ENCODE peak calls at places on chromosomes 16 and 17, in six cellular contexts. D is activated CD8-positive, alpha-beta memory T cell treated with anti-CD3 and anti-CD28 coated beads for 1 hour; R is NCI-H510A treated with DMSO at 0.1 percent for 48 hours; H is stimulated activated naive B cell treated with anti-CD40 and anti-IgM and Interleukin-4, amounts not matched to agents 10 μg/mL and 1 μg/mL and 100 μg/mL, for 72 hours; B is NCI-H1048; M is ACHN. S is an unnamed sample.
A peak's percentile ranks its signal among the peaks of the same experiment; 100 is the strongest.

GRCh38 chr17:82386256-82386831 is 14.8 kb downstream of the UTS2R start:
- DNase-seq in D (no peak), R (no peak), H (no peak), B (no peak), M (no peak), S (no peak)

GRCh38 chr16:17476414-17477259 is 5.9 kb upstream of the XYLT1 start:
- DNase-seq in D (no peak), R (peak; percentile 98), H (no peak), B (no peak), M (peak; percentile 76), S (peak; percentile 39)

GRCh38 chr17:70205386-70205785 is 36.1 kb downstream of the KCNJ2 start:
- DNase-seq in D (no peak), R (no peak), H (no peak), B (no peak), M (no peak), S (no peak)

GRCh38 chr17:55652825-55653224 is 69.8 kb downstream of the TMEM100 start:
- DNase-seq in D (no peak), R (no peak), H (no peak), B (no peak), M (no peak), S (no peak)

GRCh38 chr17:64145460-64145750 is 15.5 kb upstream of the ERN1 start:
- DNase-seq in D (no peak), R (no peak), H (no peak), B (no peak), M (no peak), S (no peak)

GRCh38 chr16:85570213-85570734 is 42.8 kb upstream of the GSE1 start:
- DNase-seq in D (no peak), R (no peak), H (peak; percentile 66), B (no peak), M (no peak), S (no peak)

GRCh38 chr16:1098266-1098991 is 2.4 kb upstream of the C1QTNF8 start:
- DNase-seq in D (no peak), R (no peak), H (no peak), B (no peak), M (no peak), S (no peak)

GRCh38 chr17:57868007-57868774 is 18.3 kb upstream of the MRPS23 start:
- DNase-seq in D (no peak), R (no peak), H (peak; percentile 75), B (no peak), M (peak; percentile 92), S (no peak)

GRCh38 chr16:18792836-18793433 is 2.8 kb upstream of the RPS15A start:
- DNase-seq in D (no peak), R (no peak), H (no peak), B (no peak), M (no peak), S (no peak)

GRCh38 chr17:79812969-79813825 is 16.3 kb upstream of the CBX8 start:
- DNase-seq in D (no peak), R (no peak), H (no peak), B (no peak), M (no peak), S (peak; percentile 48)

GRCh38 chr17:75619506-75620431 is 13.5 kb upstream of the SMIM5 start:
- DNase-seq in D (no peak), R (peak; percentile 28), H (no peak), B (no peak), M (peak; percentile 58), S (no peak)

GRCh38 chr17:17001874-17002520 is 30.1 kb upstream of the TNFRSF13B start:
- DNase-seq in D (peak; percentile 65), R (peak; percentile 83), H (peak; percentile 66), B (peak; percentile 41), M (peak; percentile 77), S (peak; percentile 40)

GRCh38 chr16:65185379-65185778 is 63.5 kb upstream of the CDH11 start:
- DNase-seq in D (no peak), R (no peak), H (no peak), B (no peak), M (no peak), S (no peak)

GRCh38 chr16:30142672-30143346 is 19.8 kb upstream of the MAPK3 start:
- DNase-seq in D (no peak), R (no peak), H (no peak), B (no peak), M (no peak), S (peak; percentile 11)